ENCODE peak calls at places on chromosomes 16 and 17, in five cellular contexts. N is naive thymus-derived CD4-positive, alpha-beta T cell; A is neural progenitor cell; Z is mesenchymal stem cell; K is uterus. L is an unnamed sample.

GRCh38 chr17:51652529-51652928 is 392.2 kb downstream of the UTP18 start:
- DNase-seq in K (no peak), Z (no peak), A (no peak), N (no peak), L (no peak)

GRCh38 chr17:82440991-82441627 is 9.4 kb downstream of the CYBC1 start:
- DNase-seq in N (no peak), A (no peak), K (no peak), Z (peak; percentile 11), L (no peak)

GRCh38 chr16:71658771-71659170 is 32.8 kb downstream of the MARVELD3 start:
- DNase-seq in N (no peak), A (no peak), K (no peak), Z (no peak), L (no peak)

GRCh38 chr17:28985950-28986713 is 19.7 kb downstream of the SEZ6 start:
- DNase-seq in A (peak; percentile 94), K (no peak), N (no peak), Z (no peak), L (no peak)

GRCh38 chr16:72989203-72989991 is 58.5 kb downstream of the ZFHX3 start:
- DNase-seq in K (no peak), A (no peak), Z (peak; percentile 19), N (no peak), L (peak; percentile 95)

GRCh38 chr16:48409839-48410610 is 24.8 kb upstream of the SIAH1 start:
- DNase-seq in N (no peak), A (no peak), Z (peak; percentile 93), K (no peak), L (peak; percentile 94)

GRCh38 chr16:29028457-29029167 is 43.8 kb downstream of the LAT start:
- DNase-seq in N (no peak), K (no peak), A (no peak), Z (no peak), L (no peak)

GRCh38 chr17:79942591-79943353 is 92.9 kb downstream of the TBC1D16 start:
- DNase-seq in N (no peak), Z (no peak), K (peak; percentile 55), A (no peak), L (peak; percentile 25)

GRCh38 chr16:17368951-17369350 is 101.8 kb downstream of the XYLT1 start:
- DNase-seq in Z (no peak), K (no peak), A (no peak), N (no peak), L (no peak)

GRCh38 chr16:57998484-57998883 is 2.0 kb downstream of the ZNF319 start:
- DNase-seq in N (peak; percentile 61), A (no peak), Z (peak; percentile 28), K (no peak), L (peak; percentile 39)

GRCh38 chr17:5770556-5771270 is 186.4 kb upstream of the NLRP1 start:
- DNase-seq in N (no peak), K (no peak), A (peak; percentile 18), Z (no peak), L (no peak)

GRCh38 chr16:54287018-54287757 is 601 bp upstream of the IRX3 start:
- DNase-seq in N (no peak), A (no peak), K (no peak), Z (no peak), L (no peak)

GRCh38 chr16:85924675-85925074 is 25.7 kb downstream of the IRF8 start:
- DNase-seq in Z (peak; percentile 89), A (no peak), N (no peak), K (no peak), L (peak; percentile 44)

GRCh38 chr17:80789356-80789902 is 202.2 kb upstream of the CHMP6 start:
- DNase-seq in Z (peak; percentile 97), A (no peak), K (peak; percentile 47), N (no peak), L (peak; percentile 89)

GRCh38 chr16:89345663-89346150 is 128.2 kb downstream of the ZNF778 start:
- DNase-seq in A (no peak), N (no peak), Z (no peak), K (no peak), L (no peak)

GRCh38 chr17:39400547-39401411 is 647 bp downstream of the FBXL20 start:
- DNase-seq in A (no peak), Z (peak; percentile 45), K (no peak), N (no peak), L (peak; percentile 2)

GRCh38 chr16:31569360-31569717 is 41.6 kb downstream of the AHSP start:
- DNase-seq in K (no peak), N (no peak), Z (no peak), A (peak; percentile 34), L (no peak)

GRCh38 chr17:66357037-66357436 is 54.6 kb downstream of the PRKCA start:
- DNase-seq in A (no peak), N (no peak), Z (peak; percentile 28), K (no peak), L (no peak)

DNA sequence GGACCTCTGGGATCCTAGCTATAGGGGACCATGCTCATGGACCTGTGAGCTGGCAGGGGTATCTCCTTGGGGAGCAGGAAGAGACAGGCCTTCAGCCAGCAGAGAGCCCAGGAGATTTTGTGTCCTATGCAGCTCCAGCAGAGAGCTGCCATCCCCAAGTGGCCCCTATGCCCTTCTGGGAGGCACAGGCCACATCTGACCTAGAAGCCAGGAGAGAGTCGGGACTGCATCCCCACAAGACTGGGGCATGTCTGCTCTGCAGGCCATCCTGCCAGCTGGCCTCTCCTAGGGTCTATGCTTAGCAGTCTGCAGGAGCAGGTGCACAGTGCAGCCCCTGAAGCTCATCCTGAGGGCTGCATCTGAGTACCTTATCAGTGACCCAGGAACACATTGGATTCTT is 279.5 kb downstream of the KIF2B start:
- DNase-seq in K (no peak), N (no peak), Z (no peak), A (no peak), L (no peak)
- H3K9me3 ChIP-seq in K (no peaks in the 10 kb centered on the region), N (no peaks in the 10 kb centered on the region), Z (peaks cover 43% of the 10 kb centered on the region), A (no peaks in the 10 kb centered on the region), L (peaks cover 14% of the 10 kb centered on the region)

GRCh38 chr16:35692824-35693223 is 2233.4 kb downstream of the TP53TG3F start:
- DNase-seq in Z (no peak), K (no peak), N (no peak), A (no peak), L (no peak)
- H3K9me3 ChIP-seq in Z (peaks cover 15% of the 10 kb centered on the region), K (no peaks in the 10 kb centered on the region), N (no peaks in the 10 kb centered on the region), A (peaks cover 9% of the 10 kb centered on the region), L (peaks cover 3% of the 10 kb centered on the region)

GRCh38 chr16:10447289-10447688 is 61.4 kb downstream of the ATF7IP2 start:
- DNase-seq in Z (no peak), A (peak; percentile 64), K (no peak), N (no peak), L (no peak)
- H3K9me3 ChIP-seq in Z (peaks cover 44% of the 10 kb centered on the region), A (no peaks in the 10 kb centered on the region), K (peaks cover 27% of the 10 kb centered on the region), N (peaks cover 5% of the 10 kb centered on the region), L (peaks cover 16% of the 10 kb centered on the region)

GRCh38 chr17:34837796-34838195 is 123.5 kb downstream of the CCT6B start:
- DNase-seq in A (no peak), N (no peak), K (no peak), Z (no peak), L (no peak)

GRCh38 chr17:34841467-34841866 is 119.8 kb downstream of the CCT6B start:
- DNase-seq in Z (no peak), N (no peak), A (no peak), K (no peak), L (no peak)

GRCh38 chr17:34843682-34844081 is 117.6 kb downstream of the CCT6B start:
- DNase-seq in N (no peak), K (no peak), A (no peak), Z (no peak), L (no peak)

GRCh38 chr17:34842235-34842634 is 119.0 kb downstream of the CCT6B start:
- DNase-seq in A (no peak), K (no peak), N (no peak), Z (no peak), L (no peak)

GRCh38 chr17:34840758-34841157 is 120.5 kb downstream of the CCT6B start:
- DNase-seq in K (no peak), Z (no peak), A (no peak), N (no peak), L (no peak)
- H3K9me3 ChIP-seq in K (no peaks in the 10 kb centered on the region), Z (no peaks in the 10 kb centered on the region), A (no peaks in the 10 kb centered on the region), N (no peaks in the 10 kb centered on the region), L (no peaks in the 10 kb centered on the region)

DNA sequence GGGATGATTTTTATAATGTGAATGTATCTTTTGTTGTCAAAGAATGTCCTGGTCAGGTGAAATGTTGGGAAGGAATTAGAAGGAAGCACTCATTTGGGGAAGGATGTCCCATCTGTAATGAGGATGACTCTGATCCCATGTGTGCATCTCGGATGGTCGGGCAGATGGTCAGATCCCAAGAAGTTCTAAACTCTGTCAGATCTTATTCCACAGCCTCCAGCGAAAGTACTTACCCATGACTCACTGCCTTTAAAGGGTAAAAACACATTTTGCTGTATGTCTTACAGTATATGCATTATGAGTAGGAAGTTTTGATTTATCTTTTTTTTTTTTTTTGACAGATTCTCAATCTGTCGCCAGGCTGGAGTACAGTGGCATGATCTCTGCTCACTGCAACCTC is 548 bp upstream of the KRTAP4-11 start:
- DNase-seq in N (no peak), A (no peak), K (no peak), Z (no peak), L (no peak)
- H3K9me3 ChIP-seq in N (no peaks in the 10 kb centered on the region), A (no peaks in the 10 kb centered on the region), K (no peaks in the 10 kb centered on the region), Z (no peaks in the 10 kb centered on the region), L (peaks cover 3% of the 10 kb centered on the region)